ENCODE peak calls at places on chromosome 9, in six cellular contexts. E, S, Y, D, A and H are unnamed samples.

GRCh38 chr9:131627846-131628820 is 82.8 kb downstream of the PRRT1B start:
- DNase-seq in E (no peak), S (peak), Y (no peak), D (no peak), A (no peak), H (peak)

GRCh38 chr9:5897851-5898250 is 7.2 kb downstream of the MLANA start:
- DNase-seq in E (no peak), S (no peak), Y (no peak), D (no peak), A (no peak), H (no peak)

GRCh38 chr9:137095664-137096517 is 9.1 kb downstream of the MAN1B1 start:
- DNase-seq in E (peak), S (no peak), Y (peak), D (no peak), A (no peak), H (peak)

GRCh38 chr9:5392285-5392684 is 45.4 kb downstream of the PLGRKT start:
- DNase-seq in E (no peak), S (no peak), Y (no peak), D (no peak), A (no peak), H (no peak)

GRCh38 chr9:6965566-6965965 is 207.8 kb downstream of the KDM4C start:
- DNase-seq in E (no peak), S (no peak), Y (no peak), D (no peak), A (no peak), H (no peak)

GRCh38 chr9:121889990-121890563 is 203.0 kb downstream of the TTLL11 start:
- DNase-seq in E (no peak), S (no peak), Y (no peak), D (no peak), A (no peak), H (no peak)

GRCh38 chr9:81777514-81777913 is 88.2 kb upstream of the TLE1 start:
- DNase-seq in E (no peak), S (no peak), Y (no peak), D (no peak), A (no peak), H (no peak)

GRCh38 chr9:87382902-87383301 is 114.8 kb upstream of the DAPK1 start:
- DNase-seq in E (no peak), S (no peak), Y (no peak), D (no peak), A (no peak), H (no peak)

GRCh38 chr9:128819716-128820664 is 1.7 kb downstream of the ENDOG start:
- DNase-seq in E (no peak), S (no peak), Y (no peak), D (no peak), A (no peak), H (no peak)

GRCh38 chr9:134350416-134350994 is 24.2 kb downstream of the RXRA start:
- DNase-seq in E (no peak), S (no peak), Y (no peak), D (no peak), A (no peak), H (no peak)

DNA sequence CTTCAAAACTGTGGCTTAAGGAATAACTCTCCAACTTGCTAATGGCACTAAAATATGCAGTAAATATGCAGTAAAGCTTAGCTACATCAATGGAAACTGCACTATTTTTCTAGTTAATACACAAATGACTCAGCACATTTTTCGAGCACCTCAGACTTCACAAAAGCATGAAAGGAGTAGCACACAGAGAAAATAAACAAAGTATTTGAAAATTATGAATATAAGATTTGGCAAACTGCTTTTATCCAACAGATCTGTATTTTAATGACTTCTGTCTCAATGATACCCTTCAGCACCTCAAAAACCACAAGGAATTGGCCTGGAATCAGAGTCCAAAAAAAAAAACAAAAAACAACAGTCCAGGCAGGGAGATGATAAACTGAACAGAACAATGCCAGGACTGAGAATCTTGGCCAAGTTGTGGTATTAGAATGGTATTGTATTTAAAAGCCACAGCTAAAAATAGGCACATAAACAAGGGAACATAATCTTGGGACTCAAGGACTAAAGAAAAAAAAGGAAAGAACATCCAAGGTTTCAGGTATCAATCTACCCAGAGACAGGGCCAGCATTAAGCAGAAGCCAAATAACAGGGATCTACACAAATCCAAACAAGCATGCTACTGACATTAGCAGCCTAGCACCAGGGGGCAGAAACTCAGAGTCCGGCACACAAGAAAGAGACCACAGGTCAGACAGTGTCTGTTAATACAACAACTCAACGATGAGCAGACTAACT is 21.4 kb downstream of the TMEM245 start:
- DNase-seq in E (no peak), S (peak), Y (peak), D (no peak), A (no peak), H (no peak)
- TF ChIP-seq CTCF in E (no peak), S (no peak), Y (peak), D (peak), A (no peak), H (no peak)

GRCh38 chr9:116163293-116164055 is 9.9 kb downstream of the PAPPA start:
- DNase-seq in E (no peak), S (no peak), Y (peak), D (no peak), A (no peak), H (no peak)
- TF ChIP-seq CTCF in E (no peak), S (peak), Y (peak), D (peak), A (no peak), H (peak)

DNA sequence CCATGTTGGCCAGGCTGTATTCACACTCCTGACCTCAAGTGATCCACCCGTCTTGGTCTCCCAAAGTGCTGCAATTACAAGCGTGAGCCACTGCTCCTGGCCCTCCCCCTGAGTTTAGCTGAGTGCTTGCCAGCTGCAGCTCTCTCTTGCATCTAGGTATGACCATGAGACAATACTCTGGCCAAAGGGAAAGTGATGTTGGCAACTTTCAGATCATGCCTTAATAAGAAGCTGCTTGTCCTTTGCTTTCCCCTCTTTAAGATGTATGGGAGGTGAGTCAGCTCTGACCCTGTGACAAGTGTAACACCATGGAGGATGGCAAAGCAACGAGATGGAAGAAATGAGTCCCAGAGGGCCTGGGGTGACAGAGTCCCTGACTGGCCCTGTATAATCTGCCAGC is 18.7 kb upstream of the DCAF12 start:
- DNase-seq in E (no peak), S (no peak), Y (peak), D (no peak), A (no peak), H (no peak)
- TF ChIP-seq CTCF in E (no peak), S (no peak), Y (no peak), D (no peak), A (no peak), H (no peak)

DNA sequence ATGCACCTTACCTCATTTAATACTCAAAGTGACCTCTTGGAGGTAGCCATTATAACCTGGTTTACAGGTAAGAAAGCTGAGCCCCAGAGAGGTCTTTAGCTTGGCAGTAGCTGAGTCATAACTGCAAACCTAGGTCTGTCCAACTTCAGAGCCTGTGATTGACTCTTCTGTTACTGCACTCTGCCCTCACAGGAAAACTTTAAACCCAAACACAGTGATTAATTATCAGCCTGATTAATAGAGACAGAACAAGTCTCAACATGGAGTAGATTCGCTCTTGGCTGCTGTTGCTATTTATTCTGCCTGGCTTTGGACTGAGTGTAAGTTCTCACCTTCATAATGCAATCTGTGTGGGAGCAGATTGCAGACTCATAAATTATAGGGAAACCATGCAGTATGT is 27.4 kb upstream of the TXN start:
- DNase-seq in E (no peak), S (no peak), Y (no peak), D (no peak), A (no peak), H (no peak)
- TF ChIP-seq CTCF in E (no peak), S (no peak), Y (no peak), D (no peak), A (no peak), H (no peak)

GRCh38 chr9:124013263-124014211 is 2.0 kb downstream of the LHX2 start:
- DNase-seq in E (no peak), S (no peak), Y (peak), D (no peak), A (no peak), H (peak)
- TF ChIP-seq CTCF in E (no peak), S (no peak), Y (no peak), D (no peak), A (no peak), H (no peak)

GRCh38 chr9:105447814-105448812 is at the start of gene FSD1L:
- DNase-seq in E (peak), S (peak), Y (peak), D (peak), A (peak), H (peak)
- TF ChIP-seq CTCF in E (peak), S (peak), Y (peak), D (no peak), A (peak), H (no peak)